ENCODE peak calls at places on chromosomes 1 and 21, in eight cellular contexts. V is spleen, S is H1, Y is vagina, A is breast epithelium, O is stomach, L is Panc1, M is transverse colon. N is an unnamed sample.

GRCh38 chr1:190835658-190836057 is 358.0 kb upstream of the BRINP3 start:
- DNase-seq in V (no peak), S (no peak), Y (no peak), A (no peak), O (no peak), L (no peak), M (no peak), N (no peak)

GRCh38 chr21:41121785-41122415 is 46.1 kb upstream of the BACE2 start:
- DNase-seq in V (no peak), S (peak), Y (no peak), A (peak), O (peak), L (peak), M (peak), N (peak)

GRCh38 chr1:101338714-101339430 is 102.1 kb downstream of the S1PR1 start:
- DNase-seq in V (no peak), S (no peak), Y (no peak), A (no peak), O (no peak), L (no peak), M (no peak), N (no peak)

GRCh38 chr1:19006837-19007271 is 50.4 kb upstream of the IFFO2 start:
- DNase-seq in V (no peak), S (no peak), Y (peak), A (peak), O (no peak), L (no peak), M (no peak), N (no peak)

GRCh38 chr1:19710825-19711611 is 46.3 kb downstream of the HTR6 start:
- DNase-seq in V (no peak), S (no peak), Y (no peak), A (no peak), O (no peak), L (no peak), M (no peak), N (no peak)

GRCh38 chr1:155079487-155080249 is 1.0 kb downstream of the EFNA3 start:
- DNase-seq in V (peak), S (no peak), Y (no peak), A (no peak), O (no peak), L (no peak), M (peak), N (peak)

GRCh38 chr1:111219466-111220286 is 7.8 kb upstream of the CHI3L2 start:
- DNase-seq in V (peak), S (no peak), Y (no peak), A (no peak), O (no peak), L (no peak), M (peak), N (no peak)

GRCh38 chr1:234645474-234645953 is 35.5 kb upstream of the IRF2BP2 start:
- DNase-seq in V (no peak), S (no peak), Y (no peak), A (no peak), O (no peak), L (no peak), M (no peak), N (no peak)

GRCh38 chr1:99645699-99646531 is at the start of gene PALMD:
- DNase-seq in V (no peak), S (no peak), Y (no peak), A (peak), O (peak), L (no peak), M (peak), N (no peak)

GRCh38 chr1:160818207-160818935 is 22.4 kb downstream of the LY9 start:
- DNase-seq in V (no peak), S (no peak), Y (no peak), A (no peak), O (no peak), L (no peak), M (no peak), N (no peak)

GRCh38 chr1:24727490-24728214 is 17.6 kb upstream of the CLIC4 start:
- DNase-seq in V (peak), S (no peak), Y (no peak), A (peak), O (peak), L (no peak), M (peak), N (peak)

GRCh38 chr1:19205403-19205802 is 4.7 kb downstream of the UBR4 start:
- DNase-seq in V (no peak), S (no peak), Y (no peak), A (no peak), O (no peak), L (no peak), M (no peak), N (no peak)

GRCh38 chr1:170385750-170386149 is 146.2 kb upstream of the GORAB start:
- DNase-seq in V (no peak), S (no peak), Y (no peak), A (no peak), O (no peak), L (no peak), M (no peak), N (no peak)

GRCh38 chr1:112881742-112882127 is 74.3 kb downstream of the SLC16A1 start:
- DNase-seq in V (no peak), S (no peak), Y (no peak), A (no peak), O (peak), L (no peak), M (peak), N (no peak)

GRCh38 chr1:15799004-15799867 is 8.2 kb downstream of the UQCRHL start:
- DNase-seq in V (no peak), S (no peak), Y (no peak), A (peak), O (peak), L (peak), M (peak), N (peak)

GRCh38 chr21:38824124-38824822 is 18.5 kb downstream of the ETS2 start:
- DNase-seq in V (no peak), S (no peak), Y (peak), A (no peak), O (no peak), L (no peak), M (peak), N (peak)

GRCh38 chr1:11227106-11228077 is 35.0 kb downstream of the MTOR start:
- DNase-seq in V (no peak), S (no peak), Y (no peak), A (no peak), O (no peak), L (no peak), M (no peak), N (no peak)

GRCh38 chr1:44733784-44734183 is 2.8 kb upstream of the RNU5D-1 start:
- DNase-seq in V (no peak), S (no peak), Y (no peak), A (no peak), O (no peak), L (no peak), M (no peak), N (no peak)

GRCh38 chr1:233790662-233791371 is 113.7 kb upstream of the SLC35F3 start:
- DNase-seq in V (no peak), S (no peak), Y (no peak), A (no peak), O (peak), L (peak), M (peak), N (no peak)

GRCh38 chr21:35168702-35169101 is 119.6 kb upstream of the RUNX1 start:
- DNase-seq in V (no peak), S (no peak), Y (no peak), A (peak), O (no peak), L (no peak), M (no peak), N (no peak)

GRCh38 chr1:157377216-157377821 is 175.0 kb downstream of the FCRL5 start:
- DNase-seq in V (no peak), S (peak), Y (no peak), A (no peak), O (peak), L (no peak), M (peak), N (no peak)

GRCh38 chr1:211352985-211353515 is 26.4 kb downstream of the TRAF5 start:
- DNase-seq in V (peak), S (no peak), Y (no peak), A (no peak), O (peak), L (no peak), M (peak), N (no peak)

GRCh38 chr1:205961970-205962820 is 18.9 kb upstream of the SLC26A9 start:
- DNase-seq in V (no peak), S (no peak), Y (no peak), A (no peak), O (no peak), L (no peak), M (no peak), N (no peak)

GRCh38 chr21:26047279-26047967 is 123.1 kb downstream of the APP start:
- DNase-seq in V (no peak), S (no peak), Y (no peak), A (peak), O (no peak), L (no peak), M (no peak), N (no peak)

GRCh38 chr1:153345187-153346066 is 3.2 kb downstream of the PGLYRP4 start:
- DNase-seq in V (no peak), S (no peak), Y (peak), A (no peak), O (no peak), L (no peak), M (no peak), N (no peak)

GRCh38 chr1:69513621-69514020 is 54.1 kb upstream of the LRRC7 start:
- DNase-seq in V (no peak), S (no peak), Y (no peak), A (no peak), O (no peak), L (no peak), M (no peak), N (no peak)

GRCh38 chr1:234409328-234409727 is 36.1 kb downstream of the COA6 start:
- DNase-seq in V (no peak), S (no peak), Y (no peak), A (no peak), O (no peak), L (no peak), M (no peak), N (no peak)

GRCh38 chr1:93636712-93637111 is 44.9 kb downstream of the BCAR3 start:
- DNase-seq in V (no peak), S (no peak), Y (no peak), A (no peak), O (no peak), L (no peak), M (no peak), N (no peak)

GRCh38 chr1:173917635-173918493 is 737 bp upstream of the SERPINC1 start:
- DNase-seq in V (no peak), S (no peak), Y (no peak), A (no peak), O (no peak), L (no peak), M (no peak), N (no peak)

GRCh38 chr1:173917149-173917548 is at the start of gene SERPINC1:
- DNase-seq in V (no peak), S (no peak), Y (no peak), A (no peak), O (no peak), L (no peak), M (no peak), N (no peak)

GRCh38 chr1:173915596-173915995 is 1.5 kb downstream of the SERPINC1 start:
- DNase-seq in V (no peak), S (no peak), Y (no peak), A (no peak), O (no peak), L (no peak), M (no peak), N (no peak)

GRCh38 chr1:173914366-173914871 is 2.7 kb downstream of the SERPINC1 start:
- DNase-seq in V (no peak), S (peak), Y (no peak), A (no peak), O (peak), L (peak), M (peak), N (no peak)

DNA sequence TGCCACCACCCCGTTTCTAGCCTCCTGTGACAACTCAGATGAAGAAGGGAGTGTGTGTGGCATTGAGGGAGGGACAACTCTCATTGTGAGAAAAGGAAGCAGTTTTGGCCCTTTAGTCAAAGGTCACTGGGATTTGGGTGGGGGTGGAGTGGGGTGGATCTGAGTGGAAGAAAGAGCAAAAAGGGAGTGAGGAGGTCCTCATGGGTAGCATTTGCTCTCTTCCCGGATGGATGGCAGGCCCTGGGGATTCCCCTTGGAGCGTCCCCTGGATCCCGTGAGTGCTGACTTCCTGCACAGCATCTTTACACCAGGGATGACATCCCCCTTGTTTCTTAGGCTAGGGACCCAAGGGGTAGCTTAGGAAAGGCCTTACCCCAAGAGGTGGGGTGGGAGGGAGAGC is 460 bp downstream of the SERPINC1 start:
- DNase-seq in V (no peak), S (no peak), Y (no peak), A (no peak), O (no peak), L (no peak), M (no peak), N (no peak)
- H3K27ac ChIP-seq in V (no peak), S (no peak), Y (no peak), A (no peak), O (no peak), L (no peak), M (no peak), N (no peak)

GRCh38 chr1:109263597-109264378 is 14.4 kb downstream of the CELSR2 start:
- DNase-seq in V (peak), S (peak), Y (no peak), A (peak), O (peak), L (no peak), M (peak), N (peak)
- TF ChIP-seq POLR2AphosphoS5 in V (peak), S (peak), Y (no peak), A (peak), O (peak), L (no peak), M (no peak), N (peak)

GRCh38 chr1:204442376-204443259 is 31.0 kb upstream of the PPP1R15B start:
- DNase-seq in V (peak), S (no peak), Y (no peak), A (no peak), O (no peak), L (no peak), M (no peak), N (no peak)
- H3K27ac ChIP-seq in V (no peak), S (no peak), Y (peak), A (peak), O (peak), L (no peak), M (no peak), N (peak)

GRCh38 chr1:236860096-236860495 is 65.0 kb downstream of the MTR start:
- DNase-seq in V (no peak), S (no peak), Y (no peak), A (no peak), O (no peak), L (no peak), M (no peak), N (no peak)
- TF ChIP-seq POLR2AphosphoS5 in V (no peak), S (no peak), Y (no peak), A (no peak), O (no peak), L (no peak), M (no peak), N (peak)

DNA sequence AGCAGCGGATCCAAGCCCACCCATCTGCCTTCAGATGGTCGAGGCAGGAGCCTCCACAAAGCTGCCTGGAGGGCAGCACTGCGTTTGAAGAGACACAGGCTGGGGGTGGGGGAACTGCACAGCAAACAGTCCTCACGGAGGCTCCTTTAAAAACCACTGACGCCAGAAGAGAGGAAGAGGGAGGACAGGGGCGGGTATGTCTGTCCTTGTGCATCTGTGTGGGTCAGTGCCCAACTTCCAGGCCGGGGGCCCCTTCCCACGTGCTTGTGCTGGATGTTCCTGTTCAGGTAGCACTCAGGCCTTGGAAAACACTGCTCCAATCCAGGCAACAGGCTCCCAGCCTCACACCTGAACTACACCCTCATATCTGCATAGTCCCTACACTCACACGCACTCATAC is 7.7 kb downstream of the AHDC1 start:
- DNase-seq in V (no peak), S (no peak), Y (no peak), A (no peak), O (no peak), L (no peak), M (no peak), N (no peak)
- H3K27ac ChIP-seq in V (no peak), S (no peak), Y (peak), A (peak), O (peak), L (no peak), M (peak), N (peak)

GRCh38 chr21:43689556-43690337 is 29.2 kb upstream of the PDXK start:
- DNase-seq in V (peak), S (no peak), Y (no peak), A (no peak), O (no peak), L (no peak), M (no peak), N (no peak)
- TF ChIP-seq POLR2AphosphoS5 in V (peak), S (peak), Y (no peak), A (no peak), O (no peak), L (no peak), M (no peak), N (no peak)

DNA sequence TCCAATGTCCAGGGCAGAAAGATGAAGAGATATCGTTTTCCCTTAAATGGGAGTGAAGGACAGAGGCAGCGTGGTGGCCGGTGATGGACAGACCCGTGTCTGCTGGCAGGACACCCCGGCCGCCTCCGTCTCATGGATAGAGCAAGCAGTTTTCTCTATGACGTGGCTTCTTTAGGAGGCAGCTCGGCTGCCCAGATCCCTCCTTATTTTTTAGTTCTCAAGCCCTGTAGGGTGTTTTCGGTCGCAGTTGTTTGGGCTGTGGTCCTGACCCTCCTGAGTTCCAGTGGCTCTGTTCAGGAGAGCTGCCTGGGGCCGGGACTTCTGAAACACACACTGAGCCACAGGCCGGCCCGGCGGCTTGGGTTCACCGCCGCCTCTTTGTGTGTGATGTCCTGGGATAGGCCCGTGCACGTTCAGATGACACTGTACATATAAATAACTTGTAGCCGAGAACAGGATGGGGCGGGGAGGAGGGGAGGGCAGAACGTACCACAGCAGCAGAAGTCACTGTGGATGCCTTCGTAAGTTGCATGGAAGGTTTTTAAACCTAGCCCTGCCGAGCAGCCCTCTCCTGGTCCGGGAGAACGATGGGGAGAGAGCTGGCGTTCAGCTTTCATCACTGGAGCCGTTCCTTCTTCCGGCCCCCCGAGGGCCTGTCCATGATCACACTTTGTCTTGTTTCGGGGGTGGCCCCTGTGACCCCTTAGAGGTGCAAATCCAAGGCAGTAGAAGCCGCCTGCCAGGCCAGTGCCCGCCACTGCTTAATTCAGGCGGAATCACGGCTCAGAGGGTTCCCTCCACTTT is 65.2 kb downstream of the SIK1 start:
- DNase-seq in V (peak), S (no peak), Y (no peak), A (peak), O (no peak), L (no peak), M (peak), N (peak)
- H3K27ac ChIP-seq in V (peak), S (no peak), Y (peak), A (peak), O (peak), L (no peak), M (peak), N (peak)

GRCh38 chr1:117499071-117499470 is 106.8 kb upstream of the TENT5C start:
- DNase-seq in V (no peak), S (no peak), Y (no peak), A (no peak), O (no peak), L (no peak), M (no peak), N (no peak)

GRCh38 chr1:117501275-117501674 is 104.6 kb upstream of the TENT5C start:
- DNase-seq in V (no peak), S (no peak), Y (no peak), A (no peak), O (no peak), L (no peak), M (no peak), N (no peak)

GRCh38 chr1:117495068-117495467 is 110.8 kb upstream of the TENT5C start:
- DNase-seq in V (no peak), S (no peak), Y (no peak), A (no peak), O (no peak), L (no peak), M (no peak), N (no peak)

DNA sequence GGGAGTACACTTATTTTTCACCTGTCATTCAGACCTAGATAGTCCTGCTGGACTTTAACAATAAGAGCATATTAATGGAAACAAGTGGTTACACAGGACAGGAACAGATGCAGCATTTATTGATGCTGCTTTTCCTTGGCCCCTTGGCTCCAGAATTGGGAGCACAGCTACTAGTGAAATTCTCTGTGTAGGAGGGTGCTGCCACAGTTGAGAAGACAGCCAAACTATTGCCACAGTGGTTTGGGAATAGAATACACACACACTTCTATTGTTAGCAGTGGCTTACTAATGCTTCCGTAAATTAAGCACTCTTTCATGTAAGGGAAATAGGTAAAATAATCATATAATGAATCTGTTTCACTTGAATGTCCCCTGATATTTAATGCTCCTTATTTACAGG is 105.3 kb upstream of the TENT5C start:
- DNase-seq in V (no peak), S (no peak), Y (no peak), A (no peak), O (no peak), L (no peak), M (no peak), N (no peak)
- TF ChIP-seq POLR2AphosphoS5 in V (no peak), S (no peak), Y (no peak), A (no peak), O (no peak), L (no peak), M (no peak), N (no peak)

GRCh38 chr1:53703174-53703573 is 35.8 kb downstream of the GLIS1 start:
- DNase-seq in V (no peak), S (no peak), Y (no peak), A (no peak), O (no peak), L (no peak), M (no peak), N (no peak)
- H3K27ac ChIP-seq in V (no peak), S (no peak), Y (no peak), A (no peak), O (no peak), L (no peak), M (no peak), N (no peak)